ENCODE peak calls at places on chromosomes 2 and 18, in eight cellular contexts. X is heart left ventricle; W is M059J; B is PC-3; J is activated CD8-positive, alpha-beta memory T cell treated with anti-CD3 and anti-CD28 coated beads, Interleukin-2, amount 50 U/mL, for 48 hours; U is activated naive CD4-positive, alpha-beta T cell treated with anti-CD3 and anti-CD28 coated beads, Interleukin-2, amount 10 ng/mL, durations not matched to agents 7 days and 5 days; O is stimulated activated CD8-positive, alpha-beta memory T cell treated with anti-CD3 and anti-CD28 coated beads, Interleukin-4, amount 100 ng/mL, for 4 hours; I is cardiac septum. A is an unnamed sample.

GRCh38 chr2:24907106-24907505 is 12.9 kb downstream of the ADCY3 start:
- DNase-seq in B (no peak), W (peak), I (peak), U (no peak), X (no peak), O (no peak), J (no peak), A (no peak)

GRCh38 chr2:42225573-42225972 is 56.4 kb downstream of the EML4 start:
- DNase-seq in J (no peak), W (no peak), O (no peak), B (no peak), U (no peak), I (no peak), X (no peak), A (no peak)

GRCh38 chr2:147789720-147790119 is 55.1 kb upstream of the ACVR2A start:
- DNase-seq in O (no peak), W (peak), U (no peak), I (no peak), B (peak), X (no peak), J (no peak), A (no peak)

GRCh38 chr18:68177807-68178702 is 536.9 kb downstream of the TMX3 start:
- DNase-seq in O (no peak), I (no peak), W (peak), J (no peak), X (no peak), B (peak), U (no peak), A (peak)

GRCh38 chr2:9388102-9388735 is 35.1 kb downstream of the ITGB1BP1 start:
- DNase-seq in O (no peak), W (no peak), X (no peak), U (no peak), B (no peak), J (no peak), I (no peak), A (no peak)

GRCh38 chr2:225177098-225177497 is 134.8 kb upstream of the DOCK10 start:
- DNase-seq in O (no peak), U (no peak), J (no peak), W (peak), X (no peak), I (no peak), B (peak), A (peak)

GRCh38 chr2:25323612-25324189 is 18.0 kb downstream of the DNMT3A start:
- DNase-seq in O (no peak), U (no peak), J (no peak), W (no peak), I (no peak), B (no peak), X (no peak), A (no peak)

GRCh38 chr2:155203187-155203586 is 504.7 kb downstream of the KCNJ3 start:
- DNase-seq in O (no peak), I (no peak), W (no peak), U (no peak), X (no peak), J (no peak), B (no peak), A (no peak)

GRCh38 chr2:128665113-128665512 is 346.4 kb upstream of the HS6ST1 start:
- DNase-seq in J (no peak), O (no peak), I (peak), B (no peak), W (no peak), X (no peak), U (no peak), A (no peak)

GRCh38 chr18:58354051-58354450 is 274.8 kb downstream of the ALPK2 start:
- DNase-seq in W (peak), U (no peak), O (no peak), B (no peak), I (no peak), J (no peak), X (no peak), A (peak)

GRCh38 chr2:74181739-74182138 is 3.1 kb upstream of the MOB1A start:
- DNase-seq in W (no peak), J (peak), I (peak), X (peak), U (no peak), O (no peak), B (no peak), A (no peak)

GRCh38 chr18:42201137-42201536 is 246.1 kb downstream of the PIK3C3 start:
- DNase-seq in J (no peak), B (no peak), X (no peak), O (no peak), I (no peak), U (no peak), W (no peak), A (no peak)

GRCh38 chr2:231348703-231349373 is 46.7 kb upstream of the B3GNT7 start:
- DNase-seq in I (no peak), J (no peak), W (no peak), O (no peak), X (no peak), U (no peak), B (no peak), A (no peak)

GRCh38 chr2:111191877-111192276 is 71.2 kb downstream of the BCL2L11 start:
- DNase-seq in B (no peak), X (no peak), O (no peak), U (no peak), W (no peak), J (no peak), I (no peak), A (no peak)

GRCh38 chr2:174025271-174026121 is 60.3 kb upstream of the SP3 start:
- DNase-seq in O (no peak), W (no peak), B (no peak), U (no peak), J (no peak), X (peak), I (peak), A (no peak)

GRCh38 chr2:88748005-88748404 is 56.5 kb downstream of the RPIA start:
- DNase-seq in W (no peak), J (no peak), B (no peak), U (no peak), O (no peak), I (no peak), X (no peak), A (no peak)

GRCh38 chr18:30811580-30811979 is 231.0 kb downstream of the DSC3 start:
- DNase-seq in B (no peak), W (no peak), J (no peak), U (no peak), O (no peak), X (no peak), I (no peak), A (no peak)

GRCh38 chr2:74381751-74382150 is 1.6 kb upstream of the DCTN1 start:
- DNase-seq in W (no peak), B (no peak), U (no peak), J (no peak), I (no peak), O (no peak), X (no peak), A (no peak)

GRCh38 chr2:196927318-196928225 is 1.1 kb upstream of the PGAP1 start:
- DNase-seq in W (peak), X (no peak), O (peak), J (peak), I (no peak), B (peak), U (peak), A (peak)

GRCh38 chr2:159195719-159196118 is 90.8 kb downstream of the WDSUB1 start:
- DNase-seq in W (no peak), J (no peak), U (no peak), B (no peak), I (no peak), X (peak), O (no peak), A (no peak)

GRCh38 chr18:75075429-75075841 is 133.5 kb downstream of the PTGR3 start:
- DNase-seq in I (peak), B (no peak), U (no peak), J (no peak), X (no peak), O (no peak), W (no peak), A (no peak)

GRCh38 chr2:207528980-207529329 is 807 bp upstream of the CREB1 start:
- DNase-seq in W (peak), O (peak), B (peak), J (peak), I (peak), X (peak), U (peak), A (no peak)

GRCh38 chr2:223560704-223561435 is 41.3 kb downstream of the SCG2 start:
- DNase-seq in U (no peak), I (no peak), O (no peak), X (no peak), B (peak), W (peak), J (no peak), A (no peak)

GRCh38 chr2:199914372-199914958 is 3.4 kb downstream of the C2orf69 start:
- DNase-seq in W (no peak), J (no peak), U (no peak), I (no peak), B (no peak), X (no peak), O (no peak), A (no peak)

GRCh38 chr2:228352048-228352447 is 170.6 kb upstream of the SPHKAP start:
- DNase-seq in U (no peak), W (no peak), B (no peak), J (no peak), O (no peak), X (no peak), I (no peak), A (no peak)

GRCh38 chr2:225400060-225400511 is 576 bp downstream of the NYAP2 start:
- DNase-seq in O (no peak), W (peak), U (peak), B (peak), J (no peak), I (no peak), X (no peak), A (peak)

GRCh38 chr2:23600336-23600735 is 215.4 kb downstream of the KLHL29 start:
- DNase-seq in I (no peak), O (no peak), U (no peak), B (no peak), J (no peak), W (no peak), X (no peak), A (no peak)

GRCh38 chr2:237299897-237300296 is 114.1 kb downstream of the COL6A3 start:
- DNase-seq in J (no peak), I (no peak), W (peak), X (no peak), B (peak), O (no peak), U (no peak), A (peak)

GRCh38 chr2:234415706-234416105 is 81.2 kb downstream of the ARL4C start:
- DNase-seq in W (no peak), I (no peak), J (no peak), U (no peak), X (no peak), B (no peak), O (no peak), A (no peak)

GRCh38 chr18:33579147-33579867 is 1.3 kb downstream of the ASXL3 start:
- DNase-seq in W (no peak), X (no peak), J (no peak), U (no peak), O (no peak), B (no peak), I (no peak), A (no peak)

GRCh38 chr18:42850174-42850766 is 265.2 kb downstream of the RIT2 start:
- DNase-seq in O (no peak), I (no peak), X (no peak), B (no peak), J (no peak), U (no peak), W (peak), A (no peak)

GRCh38 chr2:186422226-186422625 is 63.8 kb upstream of the ZC3H15 start:
- DNase-seq in W (peak), J (no peak), U (no peak), I (no peak), O (no peak), X (no peak), B (peak), A (peak)